ENCODE peak calls at places on chromosome 10, in four cellular contexts. Q is CD4-positive, alpha-beta T cell; U is activated CD8-positive, alpha-beta T cell treated with anti-CD3 and anti-CD28 coated beads for 36 hours; B is activated naive CD4-positive, alpha-beta T cell treated with anti-CD3 and anti-CD28 coated beads for 36 hours. N is an unnamed sample.

GRCh38 chr10:108597031-108597430 is 1326.3 kb downstream of the XPNPEP1 start:
- DNase-seq in Q (no peak), U (no peak), B (no peak), N (no peak)

GRCh38 chr10:128804411-128804810 is 662.6 kb upstream of the MGMT start:
- DNase-seq in Q (no peak), U (no peak), B (no peak), N (no peak)

GRCh38 chr10:132408367-132408781 is 11.4 kb downstream of the PWWP2B start:
- DNase-seq in Q (no peak), U (peak), B (no peak), N (no peak)

GRCh38 chr10:9294132-9294663 is 1239.7 kb downstream of the GATA3 start:
- DNase-seq in Q (no peak), U (no peak), B (peak), N (no peak)

GRCh38 chr10:101060036-101060950 is 1.5 kb upstream of the KAZALD1 start:
- DNase-seq in Q (peak), U (peak), B (peak), N (peak)

GRCh38 chr10:105347487-105347886 is 706.4 kb downstream of the SORCS3 start:
- DNase-seq in Q (no peak), U (no peak), B (no peak), N (no peak)

GRCh38 chr10:1662361-1663025 is 74.8 kb downstream of the ADARB2 start:
- DNase-seq in Q (no peak), U (no peak), B (no peak), N (no peak)

GRCh38 chr10:78335691-78336401 is 302.2 kb downstream of the RPS24 start:
- DNase-seq in Q (no peak), U (no peak), B (no peak), N (no peak)

GRCh38 chr10:75294866-75295692 is 59.3 kb upstream of the COMTD1 start:
- DNase-seq in Q (peak), U (peak), B (peak), N (peak)

GRCh38 chr10:76711374-76711997 is 926.1 kb downstream of the KCNMA1 start:
- DNase-seq in Q (no peak), U (no peak), B (no peak), N (no peak)

GRCh38 chr10:66827353-66827752 is 98.5 kb upstream of the LRRTM3 start:
- DNase-seq in Q (no peak), U (no peak), B (no peak), N (no peak)

GRCh38 chr10:31765546-31765945 is 163.1 kb downstream of the ARHGAP12 start:
- DNase-seq in Q (no peak), U (no peak), B (no peak), N (no peak)

GRCh38 chr10:88810196-88810961 is 7.8 kb downstream of the LIPM start:
- DNase-seq in Q (peak), U (peak), B (peak), N (peak)